ENCODE peak calls at places on chromosomes 1 and 21, in four cellular contexts. W is H9, O is IMR-90, K is H1. P is an unnamed sample.

GRCh38 chr1:66931548-66932124 is 6.8 kb downstream of the MIER1 start:
- DNase-seq in W (no peak), O (no peak), K (no peak), P (no peak)

GRCh38 chr1:110338200-110339039 is 757 bp upstream of the RBM15 start:
- DNase-seq in W (no peak), O (no peak), K (peak; percentile 97), P (no peak)

GRCh38 chr21:31343680-31344480 is at the start of gene TIAM1:
- DNase-seq in W (peak; percentile 74), O (peak; percentile 66), K (peak; percentile 38), P (peak; percentile 93)

GRCh38 chr1:30868833-30869435 is 39.6 kb downstream of the SDC3 start:
- DNase-seq in W (no peak), O (no peak), K (no peak), P (no peak)

GRCh38 chr1:23421752-23422312 is 2.7 kb downstream of the TCEA3 start:
- DNase-seq in W (no peak), O (peak; percentile 90), K (no peak), P (no peak)

GRCh38 chr21:29018540-29018939 is 609 bp downstream of the RWDD2B start:
- DNase-seq in W (no peak), O (no peak), K (no peak), P (no peak)

GRCh38 chr1:153260980-153261792 is 1.7 kb downstream of the LORICRIN start:
- DNase-seq in W (peak; percentile 29), O (no peak), K (no peak), P (peak; percentile 62)

GRCh38 chr21:27802816-27803475 is 836.1 kb upstream of the ADAMTS5 start:
- DNase-seq in W (peak; percentile 57), O (peak; percentile 31), K (peak; percentile 17), P (peak; percentile 71)

GRCh38 chr1:36865080-36865900 is 169.0 kb downstream of the GRIK3 start:
- DNase-seq in W (no peak), O (no peak), K (no peak), P (no peak)

GRCh38 chr1:55213029-55213884 is 1.9 kb downstream of the USP24 start:
- DNase-seq in W (no peak), O (no peak), K (no peak), P (no peak)

GRCh38 chr1:24349891-24350290 is 30.7 kb downstream of the GRHL3 start:
- DNase-seq in W (no peak), O (peak; percentile 51), K (no peak), P (no peak)

GRCh38 chr1:12692967-12693782 is 22.7 kb upstream of the AADACL3 start:
- DNase-seq in W (no peak), O (no peak), K (no peak), P (no peak)

GRCh38 chr1:24724345-24725208 is 20.7 kb upstream of the CLIC4 start:
- DNase-seq in W (peak; percentile 80), O (peak; percentile 84), K (no peak), P (peak; percentile 93)

GRCh38 chr1:119762409-119762808 is 6.3 kb downstream of the HMGCS2 start:
- DNase-seq in W (no peak), O (no peak), K (no peak), P (no peak)

GRCh38 chr1:8035289-8035688 is 9.2 kb upstream of the ERRFI1 start:
- DNase-seq in W (no peak), O (no peak), K (no peak), P (no peak)

GRCh38 chr1:26787706-26788514 is at the start of gene PIGV:
- DNase-seq in W (peak; percentile 89), O (peak; percentile 75), K (no peak), P (peak; percentile 93)

GRCh38 chr1:24727490-24728214 is 17.6 kb upstream of the CLIC4 start:
- DNase-seq in W (no peak), O (peak; percentile 93), K (no peak), P (no peak)

GRCh38 chr1:20058531-20058930 is 11.5 kb upstream of the PLA2G5 start:
- DNase-seq in W (no peak), O (peak; percentile 82), K (no peak), P (no peak)

GRCh38 chr1:29696656-29697390 is 460.5 kb downstream of the PTPRU start:
- DNase-seq in W (no peak), O (no peak), K (no peak), P (no peak)

GRCh38 chr21:43204638-43205037 is 35.8 kb downstream of the CRYAA start:
- DNase-seq in W (no peak), O (no peak), K (no peak), P (no peak)

GRCh38 chr1:6691507-6691906 is 10.1 kb downstream of the DNAJC11 start:
- DNase-seq in W (no peak), O (no peak), K (no peak), P (no peak)

GRCh38 chr1:182841368-182841988 is 2.3 kb downstream of the DHX9 start:
- DNase-seq in W (no peak), O (peak; percentile 72), K (no peak), P (peak; percentile 13)

GRCh38 chr21:35190201-35190701 is 141.1 kb upstream of the RUNX1 start:
- DNase-seq in W (no peak), O (peak; percentile 21), K (no peak), P (peak; percentile 14)

GRCh38 chr1:23169727-23170335 is 1.2 kb upstream of the LUZP1 start:
- DNase-seq in W (peak; percentile 45), O (peak; percentile 72), K (no peak), P (no peak)

GRCh38 chr1:79323240-79324025 is 316.9 kb upstream of the ADGRL4 start:
- DNase-seq in W (no peak), O (peak; percentile 100), K (no peak), P (peak; percentile 17)

GRCh38 chr1:162020145-162020544 is 3.5 kb downstream of the OLFML2B start:
- DNase-seq in W (no peak), O (no peak), K (no peak), P (no peak)

GRCh38 chr1:156065212-156065611 is 4.3 kb downstream of the RAB25 start:
- DNase-seq in W (no peak), O (no peak), K (no peak), P (no peak)

GRCh38 chr1:156064615-156065014 is 3.7 kb downstream of the RAB25 start:
- DNase-seq in W (no peak), O (no peak), K (no peak), P (no peak)

GRCh38 chr1:156062189-156062588 is 1.2 kb downstream of the RAB25 start:
- DNase-seq in W (no peak), O (peak; percentile 36), K (no peak), P (no peak)

GRCh38 chr1:156063997-156064285 is 3.0 kb downstream of the RAB25 start:
- DNase-seq in W (no peak), O (peak; percentile 43), K (no peak), P (no peak)

GRCh38 chr1:156060937-156061636 is at the start of gene RAB25:
- DNase-seq in W (peak; percentile 94), O (no peak), K (peak; percentile 66), P (peak; percentile 93)
- H4K8ac ChIP-seq in W (no peak within 1 kb of the TSS), O (no peak within 1 kb of the TSS), K (peak within 1 kb of the TSS; percentile 81), P (no peak within 1 kb of the TSS)

GRCh38 chr1:41738010-41738409 is 180.7 kb downstream of the HIVEP3 start:
- DNase-seq in W (no peak), O (no peak), K (no peak), P (no peak)

GRCh38 chr1:41740630-41741239 is 178.0 kb downstream of the HIVEP3 start:
- DNase-seq in W (no peak), O (no peak), K (no peak), P (no peak)

GRCh38 chr1:41738475-41738874 is 180.2 kb downstream of the HIVEP3 start:
- DNase-seq in W (no peak), O (peak; percentile 54), K (no peak), P (no peak)

GRCh38 chr1:41740058-41740457 is 178.7 kb downstream of the HIVEP3 start:
- DNase-seq in W (no peak), O (no peak), K (no peak), P (no peak)

GRCh38 chr1:41739061-41739955 is 179.4 kb downstream of the HIVEP3 start:
- DNase-seq in W (no peak), O (peak; percentile 87), K (no peak), P (no peak)
- H3K27ac ChIP-seq in W (no peak overlapping the region), O (peak overlapping the region; percentile 71), K (no peak overlapping the region), P (no peak overlapping the region)

GRCh38 chr1:52756020-52756419 is 29.8 kb downstream of the ZYG11B start:
- DNase-seq in W (no peak), O (no peak), K (no peak), P (peak; percentile 25)

GRCh38 chr1:52759908-52760307 is 33.7 kb downstream of the ZYG11B start:
- DNase-seq in W (no peak), O (no peak), K (no peak), P (no peak)
- H3K56ac ChIP-seq in W (no peak overlapping the region), O (no peak overlapping the region), K (no peak overlapping the region), P (no peak overlapping the region)

GRCh38 chr1:3940081-3940755 is 40.1 kb upstream of the C1orf174 start:
- DNase-seq in W (no peak), O (no peak), K (no peak), P (no peak)
- H4K8ac ChIP-seq in W (no peak overlapping the region), O (no peak overlapping the region), K (no peak overlapping the region), P (no peak overlapping the region)

GRCh38 chr1:92494485-92495141 is 7.9 kb upstream of the GFI1 start:
- DNase-seq in W (no peak), O (no peak), K (no peak), P (no peak)

GRCh38 chr1:92495392-92496066 is 8.8 kb upstream of the GFI1 start:
- DNase-seq in W (no peak), O (no peak), K (no peak), P (no peak)

GRCh38 chr1:92488832-92489231 is 2.1 kb upstream of the GFI1 start:
- DNase-seq in W (no peak), O (no peak), K (no peak), P (no peak)

GRCh38 chr1:92488416-92488815 is 1.7 kb upstream of the GFI1 start:
- DNase-seq in W (no peak), O (no peak), K (no peak), P (no peak)

GRCh38 chr1:92493139-92493538 is 6.4 kb upstream of the GFI1 start:
- DNase-seq in W (no peak), O (no peak), K (no peak), P (no peak)
- H3K27ac ChIP-seq in W (no peak overlapping the region), O (no peak overlapping the region), K (no peak overlapping the region), P (no peak overlapping the region)

GRCh38 chr21:37653201-37653600 is 263.1 kb downstream of the KCNJ6 start:
- DNase-seq in W (no peak), O (no peak), K (no peak), P (no peak)
- H3K56ac ChIP-seq in W (no peak overlapping the region), O (no peak overlapping the region), K (no peak overlapping the region), P (no peak overlapping the region)

DNA sequence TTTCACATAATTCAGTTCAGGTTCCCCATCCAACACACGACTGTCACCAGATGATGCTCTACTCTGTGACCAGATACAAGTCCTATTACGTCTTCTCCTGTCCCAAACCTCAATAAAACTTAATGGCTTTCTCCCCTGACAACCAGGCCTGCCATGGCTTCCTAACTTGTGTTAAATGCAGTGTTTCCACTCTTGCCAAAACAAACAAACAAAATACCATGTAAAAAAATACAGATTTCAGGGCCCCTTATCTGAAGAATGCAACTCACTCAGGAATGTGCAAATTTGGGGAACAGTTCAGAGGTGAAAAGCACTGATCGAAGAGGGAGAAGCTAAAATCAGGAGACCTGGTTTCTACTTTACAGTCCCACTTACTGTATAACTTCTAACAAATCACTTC is 863 bp upstream of the NUF2 start:
- DNase-seq in W (no peak), O (no peak), K (no peak), P (peak; percentile 85)
- H4K8ac ChIP-seq in W (no peak overlapping the region), O (peak overlapping the region; percentile 83), K (no peak overlapping the region), P (peak overlapping the region; percentile 78)